ENCODE peak calls at places on chromosomes 16 and 17, in nine cellular contexts. One of them, this sample, is unnamed.
A peak's percentile ranks its signal among the peaks of the same experiment; 100 is the strongest.

GRCh38 chr16:12392585-12393089 is 411.1 kb downstream of the CPPED1 start:
- DNase-seq in heart right ventricle: no peak
- DNase-seq in tibial nerve: peak; percentile 55
- DNase-seq in cardiac fibroblast: no peak
- DNase-seq in MM.1S: no peak
- DNase-seq in endothelial cell: no peak
- DNase-seq in GM13976: no peak
- DNase-seq in OCI-LY7: no peak
- DNase-seq in cardiac muscle cell: no peak
- DNase-seq in this sample: no peak

GRCh38 chr17:39014044-39014794 is 47.0 kb upstream of the FBXO47 start:
- DNase-seq in heart right ventricle: no peak
- DNase-seq in tibial nerve: no peak
- DNase-seq in cardiac fibroblast: peak; percentile 67
- DNase-seq in MM.1S: no peak
- DNase-seq in endothelial cell: no peak
- DNase-seq in GM13976: no peak
- DNase-seq in OCI-LY7: no peak
- DNase-seq in cardiac muscle cell: peak; percentile 75
- DNase-seq in this sample: no peak

GRCh38 chr17:82217530-82218204 is 5.0 kb upstream of the CCDC57 start:
- DNase-seq in heart right ventricle: peak; percentile 59
- DNase-seq in tibial nerve: no peak
- DNase-seq in cardiac fibroblast: peak; percentile 95
- DNase-seq in MM.1S: no peak
- DNase-seq in endothelial cell: no peak
- DNase-seq in GM13976: no peak
- DNase-seq in OCI-LY7: no peak
- DNase-seq in cardiac muscle cell: peak; percentile 96
- DNase-seq in this sample: no peak

GRCh38 chr16:27588052-27588451 is 38.1 kb downstream of the KATNIP start:
- DNase-seq in heart right ventricle: no peak
- DNase-seq in tibial nerve: no peak
- DNase-seq in cardiac fibroblast: no peak
- DNase-seq in MM.1S: no peak
- DNase-seq in endothelial cell: no peak
- DNase-seq in GM13976: no peak
- DNase-seq in OCI-LY7: no peak
- DNase-seq in cardiac muscle cell: no peak
- DNase-seq in this sample: no peak

GRCh38 chr17:45314761-45315549 is 1.9 kb downstream of the MAP3K14 start:
- DNase-seq in heart right ventricle: no peak
- DNase-seq in tibial nerve: no peak
- DNase-seq in cardiac fibroblast: no peak
- DNase-seq in MM.1S: peak; percentile 30
- DNase-seq in endothelial cell: no peak
- DNase-seq in GM13976: no peak
- DNase-seq in OCI-LY7: peak; percentile 71
- DNase-seq in cardiac muscle cell: no peak
- DNase-seq in this sample: no peak

GRCh38 chr16:89574681-89575246 is 794 bp upstream of the CPNE7 start:
- DNase-seq in heart right ventricle: peak; percentile 51
- DNase-seq in tibial nerve: no peak
- DNase-seq in cardiac fibroblast: peak; percentile 79
- DNase-seq in MM.1S: peak; percentile 20
- DNase-seq in endothelial cell: peak; percentile 93
- DNase-seq in GM13976: peak; percentile 93
- DNase-seq in OCI-LY7: peak; percentile 61
- DNase-seq in cardiac muscle cell: peak; percentile 84
- DNase-seq in this sample: peak; percentile 67

GRCh38 chr16:53305743-53306142 is 128.5 kb upstream of the RBL2 start:
- DNase-seq in heart right ventricle: no peak
- DNase-seq in tibial nerve: no peak
- DNase-seq in cardiac fibroblast: no peak
- DNase-seq in MM.1S: no peak
- DNase-seq in endothelial cell: no peak
- DNase-seq in GM13976: no peak
- DNase-seq in OCI-LY7: no peak
- DNase-seq in cardiac muscle cell: no peak
- DNase-seq in this sample: no peak

GRCh38 chr17:51818777-51819176 is 339.7 kb downstream of the CA10 start:
- DNase-seq in heart right ventricle: no peak
- DNase-seq in tibial nerve: no peak
- DNase-seq in cardiac fibroblast: no peak
- DNase-seq in MM.1S: no peak
- DNase-seq in endothelial cell: no peak
- DNase-seq in GM13976: no peak
- DNase-seq in OCI-LY7: no peak
- DNase-seq in cardiac muscle cell: no peak
- DNase-seq in this sample: no peak

GRCh38 chr16:27795992-27796614 is 246.2 kb downstream of the KATNIP start:
- DNase-seq in heart right ventricle: peak; percentile 42
- DNase-seq in tibial nerve: peak; percentile 36
- DNase-seq in cardiac fibroblast: peak; percentile 46
- DNase-seq in MM.1S: peak; percentile 42
- DNase-seq in endothelial cell: peak; percentile 73
- DNase-seq in GM13976: no peak
- DNase-seq in OCI-LY7: peak; percentile 29
- DNase-seq in cardiac muscle cell: peak; percentile 62
- DNase-seq in this sample: peak; percentile 54

GRCh38 chr17:18191071-18191667 is 7.5 kb downstream of the ALKBH5 start:
- DNase-seq in heart right ventricle: no peak
- DNase-seq in tibial nerve: peak; percentile 26
- DNase-seq in cardiac fibroblast: peak; percentile 55
- DNase-seq in MM.1S: no peak
- DNase-seq in endothelial cell: no peak
- DNase-seq in GM13976: no peak
- DNase-seq in OCI-LY7: no peak
- DNase-seq in cardiac muscle cell: peak; percentile 62
- DNase-seq in this sample: no peak

GRCh38 chr17:2090210-2090641 is 35.3 kb downstream of the HIC1 start:
- DNase-seq in heart right ventricle: no peak
- DNase-seq in tibial nerve: no peak
- DNase-seq in cardiac fibroblast: no peak
- DNase-seq in MM.1S: no peak
- DNase-seq in endothelial cell: no peak
- DNase-seq in GM13976: no peak
- DNase-seq in OCI-LY7: no peak
- DNase-seq in cardiac muscle cell: no peak
- DNase-seq in this sample: peak; percentile 30

GRCh38 chr17:16438173-16438556 is 22.8 kb downstream of the TRPV2 start:
- DNase-seq in heart right ventricle: no peak
- DNase-seq in tibial nerve: no peak
- DNase-seq in cardiac fibroblast: no peak
- DNase-seq in MM.1S: no peak
- DNase-seq in endothelial cell: no peak
- DNase-seq in GM13976: no peak
- DNase-seq in OCI-LY7: no peak
- DNase-seq in cardiac muscle cell: no peak
- DNase-seq in this sample: no peak

GRCh38 chr16:85755929-85756768 is 5.3 kb upstream of the C16orf74 start:
- DNase-seq in heart right ventricle: no peak
- DNase-seq in tibial nerve: no peak
- DNase-seq in cardiac fibroblast: no peak
- DNase-seq in MM.1S: no peak
- DNase-seq in endothelial cell: no peak
- DNase-seq in GM13976: peak; percentile 80
- DNase-seq in OCI-LY7: peak; percentile 83
- DNase-seq in cardiac muscle cell: no peak
- DNase-seq in this sample: no peak

GRCh38 chr17:51487947-51488346 is 227.6 kb downstream of the UTP18 start:
- DNase-seq in heart right ventricle: no peak
- DNase-seq in tibial nerve: no peak
- DNase-seq in cardiac fibroblast: no peak
- DNase-seq in MM.1S: no peak
- DNase-seq in endothelial cell: peak; percentile 5
- DNase-seq in GM13976: no peak
- DNase-seq in OCI-LY7: peak; percentile 5
- DNase-seq in cardiac muscle cell: no peak
- DNase-seq in this sample: peak; percentile 41

GRCh38 chr17:75454193-75454592 is 2.2 kb upstream of the TMEM94 start:
- DNase-seq in heart right ventricle: no peak
- DNase-seq in tibial nerve: no peak
- DNase-seq in cardiac fibroblast: no peak
- DNase-seq in MM.1S: no peak
- DNase-seq in endothelial cell: no peak
- DNase-seq in GM13976: no peak
- DNase-seq in OCI-LY7: peak; percentile 76
- DNase-seq in cardiac muscle cell: no peak
- DNase-seq in this sample: no peak
- TF ChIP-seq CTCF in heart right ventricle: no peak
- TF ChIP-seq CTCF in tibial nerve: no peak
- TF ChIP-seq CTCF in cardiac fibroblast: no peak
- TF ChIP-seq CTCF in MM.1S: no peak
- TF ChIP-seq CTCF in endothelial cell: no peak
- TF ChIP-seq CTCF in GM13976: no peak
- TF ChIP-seq CTCF in OCI-LY7: no peak
- TF ChIP-seq CTCF in cardiac muscle cell: no peak
- TF ChIP-seq CTCF in this sample: no peak

GRCh38 chr17:28471531-28472342 is 1.7 kb upstream of the SLC13A2 start:
- DNase-seq in heart right ventricle: no peak
- DNase-seq in tibial nerve: no peak
- DNase-seq in cardiac fibroblast: no peak
- DNase-seq in MM.1S: no peak
- DNase-seq in endothelial cell: no peak
- DNase-seq in GM13976: no peak
- DNase-seq in OCI-LY7: no peak
- DNase-seq in cardiac muscle cell: no peak
- DNase-seq in this sample: no peak

GRCh38 chr17:28472871-28473497 is 460 bp upstream of the SLC13A2 start:
- DNase-seq in heart right ventricle: no peak
- DNase-seq in tibial nerve: no peak
- DNase-seq in cardiac fibroblast: no peak
- DNase-seq in MM.1S: no peak
- DNase-seq in endothelial cell: no peak
- DNase-seq in GM13976: no peak
- DNase-seq in OCI-LY7: no peak
- DNase-seq in cardiac muscle cell: no peak
- DNase-seq in this sample: no peak

GRCh38 chr17:28474035-28474640 is 694 bp downstream of the SLC13A2 start:
- DNase-seq in heart right ventricle: no peak
- DNase-seq in tibial nerve: no peak
- DNase-seq in cardiac fibroblast: no peak
- DNase-seq in MM.1S: no peak
- DNase-seq in endothelial cell: no peak
- DNase-seq in GM13976: no peak
- DNase-seq in OCI-LY7: no peak
- DNase-seq in cardiac muscle cell: no peak
- DNase-seq in this sample: no peak

GRCh38 chr17:28475151-28475900 is 1.9 kb downstream of the SLC13A2 start:
- DNase-seq in heart right ventricle: no peak
- DNase-seq in tibial nerve: no peak
- DNase-seq in cardiac fibroblast: no peak
- DNase-seq in MM.1S: no peak
- DNase-seq in endothelial cell: no peak
- DNase-seq in GM13976: no peak
- DNase-seq in OCI-LY7: no peak
- DNase-seq in cardiac muscle cell: no peak
- DNase-seq in this sample: no peak

DNA sequence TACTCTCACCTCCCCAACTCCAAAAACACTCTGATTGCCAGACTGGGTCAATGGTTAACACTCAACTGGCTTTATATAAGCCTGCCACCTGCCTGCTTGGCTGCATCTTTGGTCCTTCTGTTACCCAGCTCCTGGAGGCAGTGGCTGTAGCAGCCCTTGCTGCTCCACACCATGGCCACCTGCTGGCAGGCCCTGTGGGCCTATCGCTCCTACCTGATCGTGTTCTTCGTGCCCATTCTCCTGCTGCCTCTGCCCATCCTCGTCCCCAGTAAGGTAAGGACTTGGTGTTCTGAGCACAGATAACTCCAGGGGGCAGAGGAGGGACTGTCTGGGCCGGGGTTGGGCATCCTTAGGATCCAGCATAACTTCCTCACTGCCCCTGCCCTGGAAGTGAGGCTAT is at the start of gene SLC13A2:
- DNase-seq in heart right ventricle: no peak
- DNase-seq in tibial nerve: no peak
- DNase-seq in cardiac fibroblast: no peak
- DNase-seq in MM.1S: no peak
- DNase-seq in endothelial cell: no peak
- DNase-seq in GM13976: no peak
- DNase-seq in OCI-LY7: no peak
- DNase-seq in cardiac muscle cell: no peak
- DNase-seq in this sample: no peak
- TF ChIP-seq CTCF in heart right ventricle: no peak
- TF ChIP-seq CTCF in tibial nerve: no peak
- TF ChIP-seq CTCF in cardiac fibroblast: no peak
- TF ChIP-seq CTCF in MM.1S: no peak
- TF ChIP-seq CTCF in endothelial cell: no peak
- TF ChIP-seq CTCF in GM13976: no peak
- TF ChIP-seq CTCF in OCI-LY7: no peak
- TF ChIP-seq CTCF in cardiac muscle cell: no peak
- TF ChIP-seq CTCF in this sample: no peak

GRCh38 chr17:37480427-37480826 is 9.3 kb upstream of the DUSP14 start:
- DNase-seq in heart right ventricle: no peak
- DNase-seq in tibial nerve: no peak
- DNase-seq in cardiac fibroblast: no peak
- DNase-seq in MM.1S: no peak
- DNase-seq in endothelial cell: no peak
- DNase-seq in GM13976: no peak
- DNase-seq in OCI-LY7: no peak
- DNase-seq in cardiac muscle cell: no peak
- DNase-seq in this sample: no peak
- TF ChIP-seq CTCF in heart right ventricle: no peak
- TF ChIP-seq CTCF in tibial nerve: no peak
- TF ChIP-seq CTCF in cardiac fibroblast: no peak
- TF ChIP-seq CTCF in MM.1S: no peak
- TF ChIP-seq CTCF in endothelial cell: no peak
- TF ChIP-seq CTCF in GM13976: no peak
- TF ChIP-seq CTCF in OCI-LY7: no peak
- TF ChIP-seq CTCF in cardiac muscle cell: no peak
- TF ChIP-seq CTCF in this sample: no peak

DNA sequence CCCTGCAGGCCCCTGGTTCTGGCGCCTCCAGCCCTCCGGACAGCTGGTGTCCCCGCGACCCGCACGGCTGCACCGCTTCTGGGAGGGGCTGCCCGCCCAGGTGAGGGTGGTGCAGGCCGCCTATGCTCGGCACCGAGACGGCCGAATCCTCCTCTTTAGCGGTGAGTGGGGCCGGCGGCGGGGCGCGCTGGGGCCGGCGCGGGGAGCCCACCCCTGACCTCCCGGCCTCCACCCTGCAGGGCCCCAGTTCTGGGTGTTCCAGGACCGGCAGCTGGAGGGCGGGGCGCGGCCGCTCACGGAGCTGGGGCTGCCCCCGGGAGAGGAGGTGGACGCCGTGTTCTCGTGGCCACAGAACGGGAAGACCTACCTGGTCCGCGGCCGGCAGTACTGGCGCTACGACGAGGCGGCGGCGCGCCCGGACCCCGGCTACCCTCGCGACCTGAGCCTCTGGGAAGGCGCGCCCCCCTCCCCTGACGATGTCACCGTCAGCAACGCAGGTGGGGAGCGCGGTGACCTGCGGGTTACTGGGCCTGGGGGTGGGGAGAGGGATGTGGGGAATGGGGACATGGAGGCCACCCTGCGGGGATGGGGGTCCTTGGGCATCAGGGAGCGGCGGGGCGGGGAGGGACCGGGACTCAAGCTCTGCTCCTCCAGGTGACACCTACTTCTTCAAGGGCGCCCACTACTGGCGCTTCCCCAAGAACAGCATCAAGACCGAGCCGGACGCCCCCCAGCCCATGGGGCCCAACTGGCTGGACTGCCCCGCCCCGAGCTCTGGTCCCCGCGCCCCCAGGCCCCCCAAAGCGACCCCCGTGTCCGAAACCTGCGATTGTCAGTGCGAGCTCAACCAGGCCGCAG is 7.0 kb upstream of the IL32 start:
- DNase-seq in heart right ventricle: peak; percentile 52
- DNase-seq in tibial nerve: peak; percentile 20
- DNase-seq in cardiac fibroblast: peak; percentile 39
- DNase-seq in MM.1S: peak; percentile 54
- DNase-seq in endothelial cell: peak; percentile 45
- DNase-seq in GM13976: peak; percentile 80
- DNase-seq in OCI-LY7: peak; percentile 81
- DNase-seq in cardiac muscle cell: peak; percentile 31
- DNase-seq in this sample: peak; percentile 83
- TF ChIP-seq CTCF in heart right ventricle: no peak
- TF ChIP-seq CTCF in tibial nerve: no peak
- TF ChIP-seq CTCF in cardiac fibroblast: no peak
- TF ChIP-seq CTCF in MM.1S: no peak
- TF ChIP-seq CTCF in endothelial cell: no peak
- TF ChIP-seq CTCF in GM13976: peak; percentile 67
- TF ChIP-seq CTCF in OCI-LY7: no peak
- TF ChIP-seq CTCF in cardiac muscle cell: no peak
- TF ChIP-seq CTCF in this sample: no peak